ENCODE peak calls at places on chromosomes 7 and 10, in ten cellular contexts. N is breast epithelium; I is testis; X is fibroblast of lung; E is H7; C is WERI-Rb-1; D is heart right ventricle; W is CD8-positive, alpha-beta memory T cell; P is RWPE2; R is psoas muscle. V is an unnamed sample. For H3K36me3, the result is how much of the 10 kb centered on the place peaks cover.

GRCh38 chr7:117479480-117480224 is at the start of gene CFTR:
- DNase-seq in N (no peak), I (peak), X (peak), E (peak), C (peak), D (no peak), W (no peak), P (peak), R (no peak), V (no peak)

GRCh38 chr10:113788604-113789083 is 37.2 kb downstream of the PLEKHS1 start:
- DNase-seq in N (no peak), I (no peak), X (peak), E (no peak), C (no peak), D (no peak), W (no peak), P (no peak), R (peak), V (no peak)

GRCh38 chr10:15116225-15116624 is 19.1 kb downstream of the RPP38 start:
- DNase-seq in N (no peak), I (no peak), X (no peak), E (no peak), C (no peak), D (no peak), W (no peak), P (no peak), R (no peak), V (no peak)

GRCh38 chr10:43160919-43161251 is 22.6 kb downstream of the CSGALNACT2 start:
- DNase-seq in N (no peak), I (no peak), X (no peak), E (no peak), C (no peak), D (no peak), W (no peak), P (no peak), R (no peak), V (no peak)

GRCh38 chr10:112687647-112688046 is 240.6 kb downstream of the VTI1A start:
- DNase-seq in N (no peak), I (peak), X (peak), E (no peak), C (no peak), D (no peak), W (no peak), P (no peak), R (no peak), V (no peak)

GRCh38 chr10:132408823-132409666 is 12.0 kb downstream of the PWWP2B start:
- DNase-seq in N (peak), I (no peak), X (no peak), E (peak), C (no peak), D (peak), W (no peak), P (no peak), R (no peak), V (no peak)

GRCh38 chr7:25862993-25863726 is 288.8 kb upstream of the NFE2L3 start:
- DNase-seq in N (no peak), I (no peak), X (no peak), E (no peak), C (no peak), D (no peak), W (no peak), P (no peak), R (no peak), V (no peak)

GRCh38 chr7:120858299-120858636 is 324 bp upstream of the TSPAN12 start:
- DNase-seq in N (no peak), I (no peak), X (no peak), E (no peak), C (no peak), D (no peak), W (no peak), P (no peak), R (no peak), V (no peak)

GRCh38 chr10:7277874-7278273 is 133.0 kb downstream of the SFMBT2 start:
- DNase-seq in N (no peak), I (no peak), X (no peak), E (no peak), C (no peak), D (no peak), W (no peak), P (no peak), R (no peak), V (no peak)

GRCh38 chr7:84194484-84195260 is at the start of gene SEMA3A:
- DNase-seq in N (no peak), I (peak), X (peak), E (peak), C (peak), D (no peak), W (no peak), P (peak), R (no peak), V (no peak)

GRCh38 chr10:5692476-5693358 is 8.1 kb downstream of the TASOR2 start:
- DNase-seq in N (no peak), I (peak), X (peak), E (peak), C (no peak), D (peak), W (peak), P (peak), R (peak), V (peak)

GRCh38 chr10:22345301-22346086 is at the start of gene SPAG6:
- DNase-seq in N (no peak), I (peak), X (no peak), E (peak), C (peak), D (peak), W (peak), P (no peak), R (peak), V (peak)

GRCh38 chr7:110418651-110419270 is 672.2 kb upstream of the LRRN3 start:
- DNase-seq in N (no peak), I (no peak), X (no peak), E (no peak), C (peak), D (no peak), W (no peak), P (no peak), R (no peak), V (no peak)

DNA sequence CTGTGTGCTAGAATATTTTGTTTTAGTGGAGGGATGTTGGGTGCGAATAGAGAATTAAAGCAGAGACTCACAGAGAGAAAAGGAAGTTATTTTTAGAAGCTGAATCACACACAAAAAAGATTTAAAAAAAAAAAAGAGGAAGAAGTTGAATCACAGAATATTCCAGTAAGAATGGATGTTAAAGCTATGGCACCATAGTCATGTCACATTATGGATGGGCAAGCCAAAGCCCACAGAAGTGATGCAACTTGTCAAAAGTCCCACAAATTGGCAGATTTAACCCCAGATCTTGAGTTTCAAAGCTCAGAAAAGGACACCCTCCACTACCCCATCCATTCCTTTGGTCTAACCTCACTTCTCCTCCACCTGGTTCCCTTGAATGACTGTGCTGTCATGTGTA is 91.4 kb downstream of the MYOF start:
- DNase-seq in N (no peak), I (no peak), X (peak), E (no peak), C (no peak), D (no peak), W (no peak), P (no peak), R (no peak), V (no peak)
- H3K36me3 ChIP-seq in N (under half), I (under half), X (under half), E (under half), C (under half), D (under half), W (under half), P (half or more), R (under half), V (under half)

DNA sequence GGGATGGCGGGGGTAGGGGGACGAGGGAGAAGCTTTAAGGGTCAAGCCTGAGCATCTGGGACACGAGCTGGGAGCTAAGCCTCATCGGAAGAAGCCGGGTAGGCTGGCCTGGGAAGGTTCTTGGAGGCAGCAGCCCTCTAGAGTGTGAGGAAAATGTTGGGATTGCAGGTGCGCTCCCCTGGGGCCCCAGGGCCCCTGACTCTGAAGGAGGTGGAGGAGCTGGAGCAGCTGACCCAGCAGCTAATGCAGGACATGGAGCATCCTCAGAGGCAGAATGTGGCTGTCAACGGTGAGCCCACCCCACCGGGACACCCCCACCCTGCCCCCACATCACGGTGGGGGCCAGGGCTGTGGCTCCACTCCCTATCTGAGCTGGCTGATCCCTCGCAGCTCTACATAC is 6.9 kb downstream of the ZYX start:
- DNase-seq in N (no peak), I (no peak), X (no peak), E (peak), C (no peak), D (no peak), W (no peak), P (no peak), R (no peak), V (no peak)
- H3K36me3 ChIP-seq in N (under half), I (under half), X (half or more), E (half or more), C (under half), D (under half), W (under half), P (half or more), R (half or more), V (half or more)

GRCh38 chr10:12144538-12144937 is 15.1 kb downstream of the SEC61A2 start:
- DNase-seq in N (no peak), I (no peak), X (no peak), E (no peak), C (no peak), D (no peak), W (no peak), P (no peak), R (no peak), V (no peak)
- H3K36me3 ChIP-seq in N (under half), I (under half), X (under half), E (under half), C (under half), D (under half), W (under half), P (under half), R (half or more), V (under half)

GRCh38 chr10:11299125-11299524 is 281.5 kb downstream of the CELF2 start:
- DNase-seq in N (no peak), I (no peak), X (no peak), E (no peak), C (no peak), D (no peak), W (no peak), P (no peak), R (no peak), V (no peak)

GRCh38 chr10:11300071-11300470 is 282.4 kb downstream of the CELF2 start:
- DNase-seq in N (no peak), I (no peak), X (no peak), E (no peak), C (no peak), D (no peak), W (no peak), P (no peak), R (no peak), V (no peak)

GRCh38 chr10:11297136-11297535 is 279.5 kb downstream of the CELF2 start:
- DNase-seq in N (no peak), I (no peak), X (no peak), E (no peak), C (no peak), D (no peak), W (no peak), P (no peak), R (no peak), V (no peak)

GRCh38 chr10:11300563-11300962 is 282.9 kb downstream of the CELF2 start:
- DNase-seq in N (no peak), I (no peak), X (no peak), E (no peak), C (no peak), D (no peak), W (no peak), P (no peak), R (no peak), V (no peak)

GRCh38 chr10:11298116-11298515 is 280.4 kb downstream of the CELF2 start:
- DNase-seq in N (no peak), I (no peak), X (no peak), E (no peak), C (no peak), D (no peak), W (no peak), P (no peak), R (no peak), V (no peak)
- H3K36me3 ChIP-seq in N (under half), I (under half), X (under half), E (under half), C (under half), D (under half), W (half or more), P (under half), R (under half), V (half or more)

GRCh38 chr7:96183163-96183562 is 138.7 kb downstream of the SLC25A13 start:
- DNase-seq in N (no peak), I (no peak), X (no peak), E (no peak), C (no peak), D (no peak), W (no peak), P (no peak), R (no peak), V (no peak)

GRCh38 chr7:96179341-96179740 is 142.6 kb downstream of the SLC25A13 start:
- DNase-seq in N (no peak), I (no peak), X (peak), E (no peak), C (no peak), D (no peak), W (no peak), P (no peak), R (no peak), V (no peak)

GRCh38 chr7:96179863-96180262 is 142.0 kb downstream of the SLC25A13 start:
- DNase-seq in N (no peak), I (no peak), X (no peak), E (no peak), C (no peak), D (no peak), W (no peak), P (no peak), R (no peak), V (no peak)

GRCh38 chr7:96182424-96183158 is 139.3 kb downstream of the SLC25A13 start:
- DNase-seq in N (no peak), I (no peak), X (no peak), E (no peak), C (no peak), D (no peak), W (no peak), P (no peak), R (no peak), V (no peak)

DNA sequence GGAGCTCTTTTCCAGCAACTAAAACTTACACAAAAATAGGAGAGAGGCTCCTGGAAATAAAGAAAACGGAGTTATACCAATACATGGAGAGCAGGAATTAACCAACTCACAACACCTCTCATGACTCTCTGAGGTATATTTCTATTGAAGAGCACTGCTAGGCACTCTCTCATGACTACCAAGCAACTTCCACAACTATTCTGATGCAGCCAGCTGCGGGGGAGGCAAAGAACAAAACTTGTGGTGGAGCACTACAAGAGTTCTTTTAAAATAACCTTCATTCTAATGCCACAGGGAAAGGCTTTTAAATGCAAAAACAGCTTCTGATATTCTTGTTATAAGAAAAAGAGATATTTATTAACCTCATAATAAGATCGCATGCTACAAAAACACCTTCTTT is 140.7 kb downstream of the SLC25A13 start:
- DNase-seq in N (no peak), I (no peak), X (peak), E (peak), C (no peak), D (no peak), W (no peak), P (no peak), R (no peak), V (no peak)
- H3K36me3 ChIP-seq in N (under half), I (under half), X (under half), E (under half), C (under half), D (under half), W (under half), P (under half), R (half or more), V (under half)

V was measured in CD4-positive, CD25-positive, alpha-beta regulatory T cell.